ENCODE peak calls at places on chromosome 9, in eight cellular contexts. One of them, this sample, is unnamed.

GRCh38 chr9:109277451-109277850 is 43.4 kb downstream of the EPB41L4B start:
- DNase-seq in psoas muscle: peak
- DNase-seq in mammary epithelial cell: no peak
- DNase-seq in A673: no peak
- DNase-seq in stomach: no peak
- DNase-seq in CD8-positive, alpha-beta T cell: no peak
- DNase-seq in bronchial epithelial cell: no peak
- DNase-seq in osteocyte: no peak
- DNase-seq in this sample: no peak

GRCh38 chr9:116700882-116701836 is 14.1 kb downstream of the TRIM32 start:
- DNase-seq in A673: no peak
- DNase-seq in bronchial epithelial cell: peak
- DNase-seq in mammary epithelial cell: no peak
- DNase-seq in osteocyte: no peak
- DNase-seq in psoas muscle: no peak
- DNase-seq in CD8-positive, alpha-beta T cell: no peak
- DNase-seq in stomach: no peak
- DNase-seq in this sample: no peak

GRCh38 chr9:2870340-2870739 is 26.4 kb upstream of the PUM3 start:
- DNase-seq in mammary epithelial cell: no peak
- DNase-seq in osteocyte: no peak
- DNase-seq in psoas muscle: no peak
- DNase-seq in bronchial epithelial cell: no peak
- DNase-seq in A673: no peak
- DNase-seq in CD8-positive, alpha-beta T cell: no peak
- DNase-seq in stomach: no peak
- DNase-seq in this sample: no peak

GRCh38 chr9:80074439-80074838 is 502.7 kb downstream of the TLE4 start:
- DNase-seq in osteocyte: no peak
- DNase-seq in mammary epithelial cell: no peak
- DNase-seq in psoas muscle: no peak
- DNase-seq in bronchial epithelial cell: no peak
- DNase-seq in stomach: peak
- DNase-seq in CD8-positive, alpha-beta T cell: no peak
- DNase-seq in A673: no peak
- DNase-seq in this sample: no peak

GRCh38 chr9:74858753-74859414 is 28.8 kb downstream of the TRPM6 start:
- DNase-seq in stomach: no peak
- DNase-seq in mammary epithelial cell: no peak
- DNase-seq in psoas muscle: no peak
- DNase-seq in CD8-positive, alpha-beta T cell: no peak
- DNase-seq in osteocyte: no peak
- DNase-seq in A673: peak
- DNase-seq in bronchial epithelial cell: peak
- DNase-seq in this sample: no peak

GRCh38 chr9:76109953-76110352 is 219.5 kb downstream of the PCSK5 start:
- DNase-seq in A673: no peak
- DNase-seq in psoas muscle: no peak
- DNase-seq in stomach: no peak
- DNase-seq in bronchial epithelial cell: peak
- DNase-seq in CD8-positive, alpha-beta T cell: no peak
- DNase-seq in osteocyte: no peak
- DNase-seq in mammary epithelial cell: peak
- DNase-seq in this sample: no peak

GRCh38 chr9:114989600-114990410 is 59.4 kb upstream of the TNFSF8 start:
- DNase-seq in psoas muscle: no peak
- DNase-seq in CD8-positive, alpha-beta T cell: peak
- DNase-seq in bronchial epithelial cell: no peak
- DNase-seq in mammary epithelial cell: no peak
- DNase-seq in A673: no peak
- DNase-seq in stomach: no peak
- DNase-seq in osteocyte: no peak
- DNase-seq in this sample: no peak

GRCh38 chr9:133276923-133277322 is 1.9 kb upstream of the ABO start:
- DNase-seq in psoas muscle: no peak
- DNase-seq in A673: no peak
- DNase-seq in CD8-positive, alpha-beta T cell: no peak
- DNase-seq in osteocyte: peak
- DNase-seq in bronchial epithelial cell: no peak
- DNase-seq in stomach: no peak
- DNase-seq in mammary epithelial cell: no peak
- DNase-seq in this sample: no peak

GRCh38 chr9:85040141-85040540 is 370.6 kb downstream of the NTRK2 start:
- DNase-seq in mammary epithelial cell: no peak
- DNase-seq in A673: no peak
- DNase-seq in stomach: no peak
- DNase-seq in bronchial epithelial cell: peak
- DNase-seq in psoas muscle: no peak
- DNase-seq in osteocyte: no peak
- DNase-seq in CD8-positive, alpha-beta T cell: no peak
- DNase-seq in this sample: no peak

GRCh38 chr9:70465904-70466303 is 51.4 kb upstream of the KLF9 start:
- DNase-seq in bronchial epithelial cell: no peak
- DNase-seq in CD8-positive, alpha-beta T cell: no peak
- DNase-seq in A673: no peak
- DNase-seq in osteocyte: no peak
- DNase-seq in stomach: no peak
- DNase-seq in mammary epithelial cell: no peak
- DNase-seq in psoas muscle: peak
- DNase-seq in this sample: no peak

GRCh38 chr9:120032639-120033038 is 547.3 kb downstream of the CDK5RAP2 start:
- DNase-seq in mammary epithelial cell: no peak
- DNase-seq in osteocyte: no peak
- DNase-seq in A673: no peak
- DNase-seq in bronchial epithelial cell: no peak
- DNase-seq in psoas muscle: no peak
- DNase-seq in CD8-positive, alpha-beta T cell: no peak
- DNase-seq in stomach: no peak
- DNase-seq in this sample: peak
- TF ChIP-seq CTCF in mammary epithelial cell: no peak
- TF ChIP-seq CTCF in osteocyte: peak
- TF ChIP-seq CTCF in A673: peak
- TF ChIP-seq CTCF in bronchial epithelial cell: no peak
- TF ChIP-seq CTCF in psoas muscle: no peak
- TF ChIP-seq CTCF in CD8-positive, alpha-beta T cell: no peak
- TF ChIP-seq CTCF in stomach: no peak
- TF ChIP-seq CTCF in this sample: peak

DNA sequence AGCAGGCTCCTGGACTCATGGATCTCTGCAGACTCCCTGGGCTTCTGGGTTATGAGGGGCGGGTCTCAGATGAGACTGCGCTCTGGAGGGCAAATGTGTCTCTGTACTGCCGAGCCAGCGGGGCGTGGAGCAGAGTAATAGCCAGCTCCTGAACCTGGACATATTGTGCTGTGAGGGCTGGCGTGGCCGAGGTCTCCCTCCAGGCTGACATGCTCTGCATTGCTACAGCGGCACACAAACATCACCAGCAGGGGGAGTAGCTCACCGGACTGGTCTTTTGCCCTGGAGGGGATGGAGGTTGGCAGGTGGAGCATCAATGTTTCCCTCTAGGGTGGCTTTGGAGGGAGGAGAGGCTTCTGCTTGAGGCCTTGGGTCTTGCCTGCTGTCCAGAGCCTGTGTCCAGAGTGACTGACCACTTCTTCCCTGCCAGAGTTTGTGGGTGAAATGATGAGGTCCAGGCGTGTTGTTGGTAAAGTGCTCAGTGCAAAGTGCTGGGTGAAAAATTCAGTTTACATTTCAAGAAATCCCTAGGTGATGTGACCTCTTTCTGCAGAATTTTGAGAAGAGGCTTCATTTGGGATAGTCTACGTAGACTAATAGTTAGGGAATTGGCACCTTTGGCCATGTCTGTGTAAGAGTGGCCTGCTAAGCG is 10.9 kb upstream of the GADD45G start:
- DNase-seq in mammary epithelial cell: peak
- DNase-seq in CD8-positive, alpha-beta T cell: peak
- DNase-seq in bronchial epithelial cell: peak
- DNase-seq in stomach: peak
- DNase-seq in psoas muscle: peak
- DNase-seq in osteocyte: peak
- DNase-seq in A673: peak
- DNase-seq in this sample: peak
- TF ChIP-seq CTCF in mammary epithelial cell: peak
- TF ChIP-seq CTCF in CD8-positive, alpha-beta T cell: peak
- TF ChIP-seq CTCF in bronchial epithelial cell: peak
- TF ChIP-seq CTCF in stomach: peak
- TF ChIP-seq CTCF in psoas muscle: peak
- TF ChIP-seq CTCF in osteocyte: peak
- TF ChIP-seq CTCF in A673: peak
- TF ChIP-seq CTCF in this sample: peak

GRCh38 chr9:68678430-68678829 is 26.6 kb upstream of the PIP5K1B start:
- DNase-seq in osteocyte: no peak
- DNase-seq in psoas muscle: no peak
- DNase-seq in CD8-positive, alpha-beta T cell: no peak
- DNase-seq in mammary epithelial cell: no peak
- DNase-seq in A673: peak
- DNase-seq in bronchial epithelial cell: no peak
- DNase-seq in stomach: no peak
- DNase-seq in this sample: peak
- TF ChIP-seq CTCF in osteocyte: peak
- TF ChIP-seq CTCF in psoas muscle: peak
- TF ChIP-seq CTCF in CD8-positive, alpha-beta T cell: no peak
- TF ChIP-seq CTCF in mammary epithelial cell: peak
- TF ChIP-seq CTCF in A673: peak
- TF ChIP-seq CTCF in bronchial epithelial cell: no peak
- TF ChIP-seq CTCF in stomach: no peak
- TF ChIP-seq CTCF in this sample: no peak

GRCh38 chr9:127786773-127787123 is 914 bp downstream of the CDK9 start:
- DNase-seq in A673: peak
- DNase-seq in bronchial epithelial cell: no peak
- DNase-seq in CD8-positive, alpha-beta T cell: no peak
- DNase-seq in stomach: no peak
- DNase-seq in osteocyte: no peak
- DNase-seq in mammary epithelial cell: no peak
- DNase-seq in psoas muscle: no peak
- DNase-seq in this sample: no peak
- TF ChIP-seq CTCF in A673: peak
- TF ChIP-seq CTCF in bronchial epithelial cell: peak
- TF ChIP-seq CTCF in CD8-positive, alpha-beta T cell: peak
- TF ChIP-seq CTCF in stomach: no peak
- TF ChIP-seq CTCF in osteocyte: peak
- TF ChIP-seq CTCF in mammary epithelial cell: peak
- TF ChIP-seq CTCF in psoas muscle: no peak
- TF ChIP-seq CTCF in this sample: peak

DNA sequence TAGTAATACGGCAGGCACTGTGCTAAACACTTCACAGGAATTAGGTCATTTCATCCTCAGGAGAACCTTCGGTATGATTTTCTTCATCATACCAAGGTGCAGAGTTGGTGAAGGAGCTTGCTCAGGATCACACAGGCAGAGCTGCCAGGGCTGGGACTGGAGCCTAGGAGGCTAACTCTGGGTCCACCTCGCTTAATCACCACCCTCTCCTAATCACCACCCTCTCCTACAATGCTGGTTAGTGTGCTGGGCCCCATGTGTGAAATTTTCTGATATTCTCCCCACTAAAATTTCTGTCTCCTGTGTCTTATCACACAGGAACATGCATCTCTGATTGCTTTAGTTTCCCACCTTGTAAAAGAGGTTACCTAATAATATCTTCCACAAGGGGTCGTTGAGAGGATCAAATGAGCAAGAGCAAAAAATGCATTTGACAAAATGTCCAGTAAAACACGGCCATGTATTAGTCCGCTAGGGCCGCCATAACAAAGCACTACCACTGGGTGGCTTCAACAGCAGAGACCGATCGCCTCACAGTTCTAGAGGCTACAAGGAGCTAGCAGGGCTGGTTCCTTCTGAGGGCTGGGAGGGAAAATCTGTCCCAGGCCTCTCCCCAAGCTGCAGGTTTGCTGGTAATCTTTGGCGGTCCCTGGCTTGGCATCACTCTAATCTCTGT is 128.2 kb upstream of the NFIB start:
- DNase-seq in CD8-positive, alpha-beta T cell: no peak
- DNase-seq in mammary epithelial cell: no peak
- DNase-seq in osteocyte: no peak
- DNase-seq in bronchial epithelial cell: no peak
- DNase-seq in psoas muscle: no peak
- DNase-seq in A673: peak
- DNase-seq in stomach: no peak
- DNase-seq in this sample: peak
- TF ChIP-seq CTCF in CD8-positive, alpha-beta T cell: no peak
- TF ChIP-seq CTCF in mammary epithelial cell: peak
- TF ChIP-seq CTCF in osteocyte: peak
- TF ChIP-seq CTCF in bronchial epithelial cell: peak
- TF ChIP-seq CTCF in psoas muscle: no peak
- TF ChIP-seq CTCF in A673: peak
- TF ChIP-seq CTCF in stomach: no peak
- TF ChIP-seq CTCF in this sample: peak

GRCh38 chr9:12775373-12775962 is 648 bp downstream of the LURAP1L start:
- DNase-seq in osteocyte: no peak
- DNase-seq in mammary epithelial cell: no peak
- DNase-seq in stomach: no peak
- DNase-seq in CD8-positive, alpha-beta T cell: no peak
- DNase-seq in bronchial epithelial cell: no peak
- DNase-seq in psoas muscle: peak
- DNase-seq in A673: peak
- DNase-seq in this sample: peak

GRCh38 chr9:12776775-12777055 is 1.9 kb downstream of the LURAP1L start:
- DNase-seq in stomach: no peak
- DNase-seq in CD8-positive, alpha-beta T cell: no peak
- DNase-seq in mammary epithelial cell: no peak
- DNase-seq in psoas muscle: no peak
- DNase-seq in A673: no peak
- DNase-seq in bronchial epithelial cell: no peak
- DNase-seq in osteocyte: no peak
- DNase-seq in this sample: no peak

GRCh38 chr9:12777149-12778010 is 2.6 kb downstream of the LURAP1L start:
- DNase-seq in mammary epithelial cell: no peak
- DNase-seq in A673: no peak
- DNase-seq in psoas muscle: no peak
- DNase-seq in stomach: no peak
- DNase-seq in osteocyte: no peak
- DNase-seq in CD8-positive, alpha-beta T cell: no peak
- DNase-seq in bronchial epithelial cell: no peak
- DNase-seq in this sample: no peak

GRCh38 chr9:12774861-12775367 is at the start of gene LURAP1L:
- DNase-seq in osteocyte: no peak
- DNase-seq in CD8-positive, alpha-beta T cell: no peak
- DNase-seq in psoas muscle: no peak
- DNase-seq in mammary epithelial cell: peak
- DNase-seq in bronchial epithelial cell: peak
- DNase-seq in A673: peak
- DNase-seq in stomach: peak
- DNase-seq in this sample: peak

GRCh38 chr9:12775963-12776774 is 1.3 kb downstream of the LURAP1L start:
- DNase-seq in bronchial epithelial cell: peak
- DNase-seq in mammary epithelial cell: peak
- DNase-seq in stomach: peak
- DNase-seq in osteocyte: peak
- DNase-seq in CD8-positive, alpha-beta T cell: no peak
- DNase-seq in A673: peak
- DNase-seq in psoas muscle: peak
- DNase-seq in this sample: peak
- TF ChIP-seq CTCF in bronchial epithelial cell: peak
- TF ChIP-seq CTCF in mammary epithelial cell: peak
- TF ChIP-seq CTCF in stomach: peak
- TF ChIP-seq CTCF in osteocyte: peak
- TF ChIP-seq CTCF in CD8-positive, alpha-beta T cell: no peak
- TF ChIP-seq CTCF in A673: peak
- TF ChIP-seq CTCF in psoas muscle: peak
- TF ChIP-seq CTCF in this sample: no peak

DNA sequence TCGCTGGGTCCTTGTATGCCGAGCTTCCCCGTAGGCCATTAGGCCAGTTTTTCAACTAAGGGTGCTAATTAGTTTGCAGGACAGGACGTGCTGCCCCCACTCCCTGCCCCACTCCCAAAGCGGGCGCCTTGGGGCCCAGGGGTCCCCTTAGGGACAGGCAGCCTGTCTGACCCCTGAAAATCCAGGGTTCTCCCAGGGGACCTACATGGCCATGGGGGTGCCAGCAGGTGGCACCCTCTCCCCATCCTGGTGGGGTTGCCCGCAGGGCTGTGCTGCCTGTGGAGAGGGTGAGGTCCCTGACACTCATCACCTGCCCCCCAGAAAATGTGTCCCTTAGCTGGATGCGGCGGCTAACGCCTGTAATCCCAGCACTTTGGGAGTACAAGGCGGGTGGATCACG is 8.5 kb upstream of the CCDC187 start:
- DNase-seq in A673: peak
- DNase-seq in CD8-positive, alpha-beta T cell: peak
- DNase-seq in stomach: peak
- DNase-seq in psoas muscle: no peak
- DNase-seq in bronchial epithelial cell: peak
- DNase-seq in mammary epithelial cell: no peak
- DNase-seq in osteocyte: no peak
- DNase-seq in this sample: peak
- TF ChIP-seq CTCF in A673: peak
- TF ChIP-seq CTCF in CD8-positive, alpha-beta T cell: peak
- TF ChIP-seq CTCF in stomach: peak
- TF ChIP-seq CTCF in psoas muscle: peak
- TF ChIP-seq CTCF in bronchial epithelial cell: peak
- TF ChIP-seq CTCF in mammary epithelial cell: peak
- TF ChIP-seq CTCF in osteocyte: peak
- TF ChIP-seq CTCF in this sample: peak